ENCODE peak calls at places on chromosomes 5 and 9, in five cellular contexts. One of them, this sample, is unnamed.

GRCh38 chr5:139926797-139927503 is 116.1 kb downstream of the NRG2 start:
- DNase-seq in fibroblast of mammary gland: no peak
- DNase-seq in brain microvascular endothelial cell: no peak
- DNase-seq in activated gamma-delta T cell: no peak
- DNase-seq in activated CD4-positive, alpha-beta T cell treated with anti-CD3 and anti-CD28 coated beads, Interleukin-2, amount 10 ng/mL, durations not matched to agents 7 days and 5 days: no peak
- DNase-seq in this sample: no peak

GRCh38 chr9:14312721-14313377 is 1.1 kb downstream of the NFIB start:
- DNase-seq in activated CD4-positive, alpha-beta T cell treated with anti-CD3 and anti-CD28 coated beads, Interleukin-2, amount 10 ng/mL, durations not matched to agents 7 days and 5 days: no peak
- DNase-seq in fibroblast of mammary gland: no peak
- DNase-seq in brain microvascular endothelial cell: peak; percentile 11
- DNase-seq in activated gamma-delta T cell: no peak
- DNase-seq in this sample: peak; percentile 87

GRCh38 chr5:82019342-82020138 is 47.7 kb downstream of the ATG10 start:
- DNase-seq in fibroblast of mammary gland: no peak
- DNase-seq in activated CD4-positive, alpha-beta T cell treated with anti-CD3 and anti-CD28 coated beads, Interleukin-2, amount 10 ng/mL, durations not matched to agents 7 days and 5 days: no peak
- DNase-seq in activated gamma-delta T cell: no peak
- DNase-seq in brain microvascular endothelial cell: no peak
- DNase-seq in this sample: no peak

GRCh38 chr5:129228577-129228976 is 134.0 kb downstream of the ISOC1 start:
- DNase-seq in brain microvascular endothelial cell: no peak
- DNase-seq in activated gamma-delta T cell: no peak
- DNase-seq in fibroblast of mammary gland: no peak
- DNase-seq in activated CD4-positive, alpha-beta T cell treated with anti-CD3 and anti-CD28 coated beads, Interleukin-2, amount 10 ng/mL, durations not matched to agents 7 days and 5 days: no peak
- DNase-seq in this sample: no peak

GRCh38 chr9:110886832-110887231 is 151.4 kb downstream of the LPAR1 start:
- DNase-seq in fibroblast of mammary gland: peak; percentile 77
- DNase-seq in brain microvascular endothelial cell: no peak
- DNase-seq in activated CD4-positive, alpha-beta T cell treated with anti-CD3 and anti-CD28 coated beads, Interleukin-2, amount 10 ng/mL, durations not matched to agents 7 days and 5 days: no peak
- DNase-seq in activated gamma-delta T cell: no peak
- DNase-seq in this sample: no peak

GRCh38 chr5:159095882-159096554 is 3.7 kb downstream of the EBF1 start:
- DNase-seq in fibroblast of mammary gland: peak; percentile 38
- DNase-seq in brain microvascular endothelial cell: no peak
- DNase-seq in activated gamma-delta T cell: no peak
- DNase-seq in activated CD4-positive, alpha-beta T cell treated with anti-CD3 and anti-CD28 coated beads, Interleukin-2, amount 10 ng/mL, durations not matched to agents 7 days and 5 days: no peak
- DNase-seq in this sample: peak; percentile 64

GRCh38 chr9:28799876-28800275 is 1226.6 kb upstream of the C9orf72 start:
- DNase-seq in activated CD4-positive, alpha-beta T cell treated with anti-CD3 and anti-CD28 coated beads, Interleukin-2, amount 10 ng/mL, durations not matched to agents 7 days and 5 days: no peak
- DNase-seq in brain microvascular endothelial cell: no peak
- DNase-seq in activated gamma-delta T cell: no peak
- DNase-seq in fibroblast of mammary gland: no peak
- DNase-seq in this sample: no peak

GRCh38 chr5:113050606-113051391 is 74.2 kb downstream of the DCP2 start:
- DNase-seq in fibroblast of mammary gland: peak; percentile 96
- DNase-seq in activated CD4-positive, alpha-beta T cell treated with anti-CD3 and anti-CD28 coated beads, Interleukin-2, amount 10 ng/mL, durations not matched to agents 7 days and 5 days: peak; percentile 24
- DNase-seq in activated gamma-delta T cell: no peak
- DNase-seq in brain microvascular endothelial cell: peak; percentile 65
- DNase-seq in this sample: no peak

GRCh38 chr9:105132006-105132405 is 112.4 kb upstream of the SLC44A1 start:
- DNase-seq in activated gamma-delta T cell: no peak
- DNase-seq in fibroblast of mammary gland: peak; percentile 50
- DNase-seq in brain microvascular endothelial cell: no peak
- DNase-seq in activated CD4-positive, alpha-beta T cell treated with anti-CD3 and anti-CD28 coated beads, Interleukin-2, amount 10 ng/mL, durations not matched to agents 7 days and 5 days: no peak
- DNase-seq in this sample: no peak

GRCh38 chr5:35161637-35162248 is 68.5 kb downstream of the PRLR start:
- DNase-seq in activated CD4-positive, alpha-beta T cell treated with anti-CD3 and anti-CD28 coated beads, Interleukin-2, amount 10 ng/mL, durations not matched to agents 7 days and 5 days: no peak
- DNase-seq in fibroblast of mammary gland: peak; percentile 37
- DNase-seq in activated gamma-delta T cell: no peak
- DNase-seq in brain microvascular endothelial cell: no peak
- DNase-seq in this sample: no peak

GRCh38 chr5:131570757-131571156 is 64.3 kb downstream of the RAPGEF6 start:
- DNase-seq in activated CD4-positive, alpha-beta T cell treated with anti-CD3 and anti-CD28 coated beads, Interleukin-2, amount 10 ng/mL, durations not matched to agents 7 days and 5 days: no peak
- DNase-seq in fibroblast of mammary gland: no peak
- DNase-seq in activated gamma-delta T cell: no peak
- DNase-seq in brain microvascular endothelial cell: no peak
- DNase-seq in this sample: no peak

GRCh38 chr5:180353226-180353962 is at the start of gene GFPT2:
- DNase-seq in fibroblast of mammary gland: peak; percentile 70
- DNase-seq in activated CD4-positive, alpha-beta T cell treated with anti-CD3 and anti-CD28 coated beads, Interleukin-2, amount 10 ng/mL, durations not matched to agents 7 days and 5 days: peak; percentile 75
- DNase-seq in activated gamma-delta T cell: peak; percentile 69
- DNase-seq in brain microvascular endothelial cell: peak; percentile 53
- DNase-seq in this sample: peak; percentile 80

GRCh38 chr5:142866563-142867275 is 96.5 kb downstream of the ARHGAP26 start:
- DNase-seq in activated gamma-delta T cell: no peak
- DNase-seq in fibroblast of mammary gland: peak; percentile 76
- DNase-seq in brain microvascular endothelial cell: peak; percentile 86
- DNase-seq in activated CD4-positive, alpha-beta T cell treated with anti-CD3 and anti-CD28 coated beads, Interleukin-2, amount 10 ng/mL, durations not matched to agents 7 days and 5 days: peak; percentile 60
- DNase-seq in this sample: no peak

GRCh38 chr5:79640571-79641055 is 28.4 kb downstream of the TENT2 start:
- DNase-seq in fibroblast of mammary gland: no peak
- DNase-seq in activated CD4-positive, alpha-beta T cell treated with anti-CD3 and anti-CD28 coated beads, Interleukin-2, amount 10 ng/mL, durations not matched to agents 7 days and 5 days: no peak
- DNase-seq in activated gamma-delta T cell: no peak
- DNase-seq in brain microvascular endothelial cell: no peak
- DNase-seq in this sample: no peak

GRCh38 chr5:138274189-138274853 is at the start of gene GFRA3:
- DNase-seq in fibroblast of mammary gland: no peak
- DNase-seq in brain microvascular endothelial cell: no peak
- DNase-seq in activated CD4-positive, alpha-beta T cell treated with anti-CD3 and anti-CD28 coated beads, Interleukin-2, amount 10 ng/mL, durations not matched to agents 7 days and 5 days: no peak
- DNase-seq in activated gamma-delta T cell: no peak
- DNase-seq in this sample: no peak

GRCh38 chr5:151239237-151239861 is 13.6 kb upstream of the GM2A start:
- DNase-seq in activated gamma-delta T cell: no peak
- DNase-seq in fibroblast of mammary gland: peak; percentile 72
- DNase-seq in activated CD4-positive, alpha-beta T cell treated with anti-CD3 and anti-CD28 coated beads, Interleukin-2, amount 10 ng/mL, durations not matched to agents 7 days and 5 days: peak; percentile 61
- DNase-seq in brain microvascular endothelial cell: peak; percentile 61
- DNase-seq in this sample: peak; percentile 19

GRCh38 chr5:3381206-3381825 is 214.3 kb upstream of the IRX1 start:
- DNase-seq in activated gamma-delta T cell: no peak
- DNase-seq in brain microvascular endothelial cell: no peak
- DNase-seq in activated CD4-positive, alpha-beta T cell treated with anti-CD3 and anti-CD28 coated beads, Interleukin-2, amount 10 ng/mL, durations not matched to agents 7 days and 5 days: no peak
- DNase-seq in fibroblast of mammary gland: no peak
- DNase-seq in this sample: no peak

GRCh38 chr5:53211799-53212198 is 102.2 kb upstream of the MOCS2 start:
- DNase-seq in activated CD4-positive, alpha-beta T cell treated with anti-CD3 and anti-CD28 coated beads, Interleukin-2, amount 10 ng/mL, durations not matched to agents 7 days and 5 days: no peak
- DNase-seq in fibroblast of mammary gland: peak; percentile 82
- DNase-seq in activated gamma-delta T cell: no peak
- DNase-seq in brain microvascular endothelial cell: peak; percentile 81
- DNase-seq in this sample: no peak

GRCh38 chr9:74817281-74818181 is 70.2 kb downstream of the TRPM6 start:
- DNase-seq in brain microvascular endothelial cell: no peak
- DNase-seq in activated gamma-delta T cell: no peak
- DNase-seq in activated CD4-positive, alpha-beta T cell treated with anti-CD3 and anti-CD28 coated beads, Interleukin-2, amount 10 ng/mL, durations not matched to agents 7 days and 5 days: no peak
- DNase-seq in fibroblast of mammary gland: no peak
- DNase-seq in this sample: no peak

GRCh38 chr9:5799314-5799713 is 33.6 kb downstream of the ERMP1 start:
- DNase-seq in brain microvascular endothelial cell: peak; percentile 27
- DNase-seq in fibroblast of mammary gland: peak; percentile 57
- DNase-seq in activated gamma-delta T cell: no peak
- DNase-seq in activated CD4-positive, alpha-beta T cell treated with anti-CD3 and anti-CD28 coated beads, Interleukin-2, amount 10 ng/mL, durations not matched to agents 7 days and 5 days: peak; percentile 14
- DNase-seq in this sample: no peak